ENCODE peak calls at places on chromosomes 5 and 9, in seven cellular contexts. One of them, this sample, is unnamed.

GRCh38 chr9:38066907-38067610 is 2.0 kb downstream of the SHB start:
- DNase-seq in H1: no peak
- DNase-seq in HepG2: no peak
- DNase-seq in K562: peak
- DNase-seq in SK-N-SH: no peak
- DNase-seq in GM12878: no peak
- DNase-seq in HCT116: no peak
- DNase-seq in this sample: no peak

GRCh38 chr5:40871177-40871576 is 30.0 kb downstream of the CARD6 start:
- DNase-seq in GM12878: no peak
- DNase-seq in K562: no peak
- DNase-seq in HCT116: no peak
- DNase-seq in HepG2: no peak
- DNase-seq in H1: no peak
- DNase-seq in SK-N-SH: no peak
- DNase-seq in this sample: no peak

GRCh38 chr5:157986431-157986990 is 127.6 kb upstream of the CLINT1 start:
- DNase-seq in SK-N-SH: no peak
- DNase-seq in GM12878: no peak
- DNase-seq in K562: no peak
- DNase-seq in H1: no peak
- DNase-seq in HepG2: no peak
- DNase-seq in HCT116: no peak
- DNase-seq in this sample: no peak

GRCh38 chr9:129225815-129226214 is 47.8 kb upstream of the IER5L start:
- DNase-seq in GM12878: no peak
- DNase-seq in HCT116: no peak
- DNase-seq in K562: peak
- DNase-seq in SK-N-SH: peak
- DNase-seq in HepG2: no peak
- DNase-seq in H1: no peak
- DNase-seq in this sample: no peak

GRCh38 chr9:121288874-121289553 is 21.1 kb downstream of the GSN start:
- DNase-seq in GM12878: no peak
- DNase-seq in SK-N-SH: no peak
- DNase-seq in H1: no peak
- DNase-seq in HCT116: no peak
- DNase-seq in K562: no peak
- DNase-seq in HepG2: peak
- DNase-seq in this sample: no peak

GRCh38 chr9:121976751-121977150 is 116.4 kb downstream of the TTLL11 start:
- DNase-seq in K562: no peak
- DNase-seq in H1: no peak
- DNase-seq in HCT116: no peak
- DNase-seq in HepG2: no peak
- DNase-seq in SK-N-SH: no peak
- DNase-seq in GM12878: no peak
- DNase-seq in this sample: no peak

GRCh38 chr9:2872941-2873323 is 29.0 kb upstream of the PUM3 start:
- DNase-seq in GM12878: no peak
- DNase-seq in SK-N-SH: no peak
- DNase-seq in H1: no peak
- DNase-seq in K562: no peak
- DNase-seq in HepG2: no peak
- DNase-seq in HCT116: no peak
- DNase-seq in this sample: no peak

GRCh38 chr5:145295236-145295635 is 539.9 kb downstream of the PRELID2 start:
- DNase-seq in HCT116: no peak
- DNase-seq in SK-N-SH: no peak
- DNase-seq in H1: no peak
- DNase-seq in K562: no peak
- DNase-seq in GM12878: no peak
- DNase-seq in HepG2: no peak
- DNase-seq in this sample: no peak

GRCh38 chr9:26266111-26266791 is 588.0 kb upstream of the TUSC1 start:
- DNase-seq in H1: no peak
- DNase-seq in SK-N-SH: no peak
- DNase-seq in HepG2: no peak
- DNase-seq in GM12878: no peak
- DNase-seq in K562: no peak
- DNase-seq in HCT116: no peak
- DNase-seq in this sample: no peak

GRCh38 chr9:95938724-95939123 is 63.2 kb downstream of the ERCC6L2 start:
- DNase-seq in H1: no peak
- DNase-seq in HepG2: no peak
- DNase-seq in HCT116: no peak
- DNase-seq in K562: no peak
- DNase-seq in SK-N-SH: no peak
- DNase-seq in GM12878: no peak
- DNase-seq in this sample: no peak

GRCh38 chr5:55969956-55970355 is 24.8 kb downstream of the IL6ST start:
- DNase-seq in H1: no peak
- DNase-seq in HepG2: no peak
- DNase-seq in K562: no peak
- DNase-seq in HCT116: no peak
- DNase-seq in SK-N-SH: no peak
- DNase-seq in GM12878: no peak
- DNase-seq in this sample: no peak

GRCh38 chr9:27836661-27837401 is 263.6 kb upstream of the C9orf72 start:
- DNase-seq in HCT116: no peak
- DNase-seq in HepG2: no peak
- DNase-seq in GM12878: no peak
- DNase-seq in K562: no peak
- DNase-seq in SK-N-SH: peak
- DNase-seq in H1: no peak
- DNase-seq in this sample: no peak

GRCh38 chr9:133950206-133950915 is 41.8 kb downstream of the VAV2 start:
- DNase-seq in HepG2: no peak
- DNase-seq in H1: no peak
- DNase-seq in K562: peak
- DNase-seq in HCT116: no peak
- DNase-seq in SK-N-SH: no peak
- DNase-seq in GM12878: no peak
- DNase-seq in this sample: no peak

GRCh38 chr5:139100825-139101224 is 97.3 kb downstream of the SIL1 start:
- DNase-seq in H1: no peak
- DNase-seq in SK-N-SH: no peak
- DNase-seq in K562: no peak
- DNase-seq in HCT116: peak
- DNase-seq in HepG2: no peak
- DNase-seq in GM12878: no peak
- DNase-seq in this sample: no peak

DNA sequence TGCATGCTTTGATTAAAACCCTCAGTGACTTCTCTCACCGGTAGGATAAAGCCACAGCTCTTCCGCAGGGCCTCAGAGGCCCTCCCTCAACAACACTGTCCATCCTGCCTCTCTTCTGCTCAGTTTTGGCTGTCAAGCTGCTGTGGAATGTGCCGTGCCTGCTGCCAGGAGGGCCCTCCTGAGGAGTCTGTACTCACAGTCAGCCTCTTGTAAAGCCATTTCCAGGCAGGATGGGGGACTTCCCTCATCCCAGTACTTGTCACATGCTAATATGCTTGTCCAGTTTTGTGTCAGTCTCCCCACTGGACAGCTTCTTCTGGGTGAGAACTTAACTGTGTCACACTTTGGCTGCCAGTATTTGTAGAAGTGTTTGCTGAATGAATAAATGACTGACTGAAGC is 13.9 kb upstream of the DDX41 start:
- DNase-seq in SK-N-SH: no peak
- DNase-seq in K562: no peak
- DNase-seq in GM12878: no peak
- DNase-seq in HepG2: no peak
- DNase-seq in H1: no peak
- DNase-seq in HCT116: no peak
- DNase-seq in this sample: no peak
- TF ChIP-seq JUND in SK-N-SH: no peak
- TF ChIP-seq JUND in K562: no peak
- TF ChIP-seq JUND in GM12878: no peak
- TF ChIP-seq JUND in HepG2: no peak
- TF ChIP-seq JUND in H1: no peak
- TF ChIP-seq JUND in HCT116: no peak
- TF ChIP-seq JUND in this sample: no peak

GRCh38 chr9:86406366-86406765 is 52.2 kb upstream of the TUT7 start:
- DNase-seq in H1: no peak
- DNase-seq in HepG2: peak
- DNase-seq in SK-N-SH: no peak
- DNase-seq in K562: no peak
- DNase-seq in HCT116: no peak
- DNase-seq in GM12878: no peak
- DNase-seq in this sample: peak

GRCh38 chr9:86407022-86407421 is 52.8 kb upstream of the TUT7 start:
- DNase-seq in SK-N-SH: no peak
- DNase-seq in HCT116: no peak
- DNase-seq in HepG2: peak
- DNase-seq in H1: no peak
- DNase-seq in GM12878: no peak
- DNase-seq in K562: no peak
- DNase-seq in this sample: no peak

GRCh38 chr9:86405926-86406325 is 51.7 kb upstream of the TUT7 start:
- DNase-seq in H1: no peak
- DNase-seq in K562: no peak
- DNase-seq in GM12878: no peak
- DNase-seq in HCT116: peak
- DNase-seq in HepG2: peak
- DNase-seq in SK-N-SH: no peak
- DNase-seq in this sample: no peak

GRCh38 chr9:86410281-86410680 is 56.1 kb upstream of the TUT7 start:
- DNase-seq in H1: peak
- DNase-seq in K562: no peak
- DNase-seq in HCT116: no peak
- DNase-seq in SK-N-SH: no peak
- DNase-seq in HepG2: no peak
- DNase-seq in GM12878: no peak
- DNase-seq in this sample: no peak

DNA sequence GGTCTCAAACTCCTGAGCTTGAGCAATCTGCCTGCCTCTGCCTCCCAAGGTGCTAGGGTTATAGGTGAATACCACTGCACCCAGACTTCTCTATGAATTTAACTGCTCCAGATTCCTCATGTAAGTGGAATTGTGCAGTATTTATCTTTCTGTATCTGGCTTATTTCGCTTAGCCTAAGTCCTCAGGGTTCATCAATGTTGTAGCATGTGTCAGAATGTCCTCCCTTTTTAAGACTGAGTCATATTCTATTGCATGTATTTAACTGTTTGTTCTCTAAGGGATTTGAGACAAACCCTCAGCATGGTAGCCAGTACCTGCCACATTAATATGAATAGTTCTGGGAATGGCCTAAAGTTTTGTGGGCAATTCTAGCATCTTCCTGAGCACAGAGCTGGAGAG is 53.9 kb upstream of the TUT7 start:
- DNase-seq in K562: no peak
- DNase-seq in H1: no peak
- DNase-seq in HCT116: no peak
- DNase-seq in SK-N-SH: no peak
- DNase-seq in HepG2: no peak
- DNase-seq in GM12878: no peak
- DNase-seq in this sample: no peak
- TF ChIP-seq JUND in K562: no peak
- TF ChIP-seq JUND in H1: no peak
- TF ChIP-seq JUND in HCT116: no peak
- TF ChIP-seq JUND in SK-N-SH: no peak
- TF ChIP-seq JUND in HepG2: no peak
- TF ChIP-seq JUND in GM12878: no peak
- TF ChIP-seq JUND in this sample: no peak

GRCh38 chr9:20832775-20833174 is 148.7 kb downstream of the FOCAD start:
- DNase-seq in SK-N-SH: no peak
- DNase-seq in GM12878: no peak
- DNase-seq in HepG2: no peak
- DNase-seq in H1: no peak
- DNase-seq in HCT116: no peak
- DNase-seq in K562: no peak
- DNase-seq in this sample: no peak

GRCh38 chr9:20835364-20836286 is 151.6 kb downstream of the FOCAD start:
- DNase-seq in K562: no peak
- DNase-seq in GM12878: no peak
- DNase-seq in H1: no peak
- DNase-seq in HCT116: no peak
- DNase-seq in HepG2: peak
- DNase-seq in SK-N-SH: no peak
- DNase-seq in this sample: no peak

DNA sequence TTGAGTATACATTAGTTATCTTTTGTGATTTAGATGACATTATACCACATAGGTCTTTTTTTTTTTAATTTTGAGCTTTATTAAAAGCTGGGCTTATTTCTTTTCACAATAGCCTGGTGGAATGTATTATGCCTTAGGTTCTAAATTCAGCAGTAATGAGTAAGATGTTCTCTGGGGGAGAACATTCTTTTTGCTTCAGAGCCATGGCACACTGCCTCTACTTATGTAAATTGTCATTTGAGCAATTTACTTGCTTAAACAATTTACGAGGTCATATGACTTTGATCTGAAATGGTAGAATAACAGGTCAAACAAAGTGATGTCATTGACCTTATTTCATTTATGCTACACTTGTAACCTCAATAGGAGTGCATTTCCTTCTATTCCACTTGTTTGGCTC is 154.2 kb downstream of the FOCAD start:
- DNase-seq in HCT116: no peak
- DNase-seq in HepG2: peak
- DNase-seq in GM12878: no peak
- DNase-seq in SK-N-SH: no peak
- DNase-seq in K562: no peak
- DNase-seq in H1: no peak
- DNase-seq in this sample: no peak
- TF ChIP-seq JUND in HCT116: no peak
- TF ChIP-seq JUND in HepG2: no peak
- TF ChIP-seq JUND in GM12878: no peak
- TF ChIP-seq JUND in SK-N-SH: no peak
- TF ChIP-seq JUND in K562: no peak
- TF ChIP-seq JUND in H1: no peak
- TF ChIP-seq JUND in this sample: no peak

GRCh38 chr9:107559499-107560086 is 70.0 kb upstream of the KLF4 start:
- DNase-seq in HCT116: no peak
- DNase-seq in H1: no peak
- DNase-seq in K562: no peak
- DNase-seq in SK-N-SH: no peak
- DNase-seq in GM12878: no peak
- DNase-seq in HepG2: no peak
- DNase-seq in this sample: no peak

DNA sequence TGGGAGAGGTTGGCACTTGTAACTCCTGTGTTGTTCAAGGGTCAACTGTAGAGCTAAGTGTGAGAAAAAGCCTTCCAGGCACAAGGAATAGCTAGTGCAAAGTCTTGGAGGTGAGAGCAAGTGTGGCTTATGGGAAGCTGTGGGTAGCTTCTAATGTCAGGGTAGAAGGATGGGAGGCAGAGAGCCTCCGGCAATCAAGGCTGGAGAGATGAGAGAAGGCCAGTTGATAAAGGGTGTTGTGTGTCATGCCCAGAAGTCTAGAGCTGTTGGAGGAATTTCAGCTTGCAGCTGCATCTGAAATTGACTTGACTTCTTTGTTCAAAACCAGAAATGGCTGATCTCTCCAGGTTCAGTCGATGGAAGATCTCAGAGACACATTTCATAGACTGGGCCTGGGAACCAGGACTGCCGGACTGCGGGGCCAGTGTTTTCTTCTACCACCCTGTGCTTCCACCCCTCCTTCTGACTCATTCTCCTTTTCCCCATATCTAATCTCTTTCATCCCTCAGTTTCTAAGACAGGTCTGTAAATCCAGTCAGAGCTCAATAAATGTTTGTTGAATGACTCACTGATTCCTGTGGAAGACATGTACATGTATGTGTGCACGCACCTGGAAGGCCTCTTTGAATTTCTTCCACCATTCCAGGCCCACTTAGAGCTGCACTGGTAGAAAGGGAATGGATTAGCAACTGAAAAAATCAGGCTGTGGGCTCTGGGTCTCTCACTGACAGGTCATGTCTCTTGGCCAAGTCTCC is 67.8 kb upstream of the KLF4 start:
- DNase-seq in HCT116: peak
- DNase-seq in SK-N-SH: no peak
- DNase-seq in K562: no peak
- DNase-seq in GM12878: no peak
- DNase-seq in H1: no peak
- DNase-seq in HepG2: no peak
- DNase-seq in this sample: no peak
- TF ChIP-seq JUND in HCT116: peak
- TF ChIP-seq JUND in SK-N-SH: no peak
- TF ChIP-seq JUND in K562: no peak
- TF ChIP-seq JUND in GM12878: no peak
- TF ChIP-seq JUND in H1: no peak
- TF ChIP-seq JUND in HepG2: no peak
- TF ChIP-seq JUND in this sample: no peak